ENCODE peak calls at places on chromosomes 5 and 9, in four cellular contexts. Q is sciatic nerve, A is fibroblast of gingiva, U is thoracic aorta. X is an unnamed sample.

GRCh38 chr5:96434201-96434645 is 1.2 kb upstream of the PCSK1 start:
- DNase-seq in Q (peak), A (peak), U (peak), X (peak)

GRCh38 chr5:172903790-172904189 is 55.4 kb upstream of the RPL26L1 start:
- DNase-seq in Q (no peak), A (peak), U (peak), X (no peak)

GRCh38 chr5:10565785-10566506 is 2.1 kb downstream of the ANKRD33B start:
- DNase-seq in Q (no peak), A (peak), U (no peak), X (no peak)

GRCh38 chr5:63958654-63959053 is 3.6 kb downstream of the HTR1A start:
- DNase-seq in Q (no peak), A (no peak), U (no peak), X (no peak)

GRCh38 chr9:83384214-83384613 is 154.0 kb downstream of the FRMD3 start:
- DNase-seq in Q (no peak), A (no peak), U (no peak), X (no peak)

GRCh38 chr5:5407924-5408323 is 14.6 kb upstream of the ICE1 start:
- DNase-seq in Q (no peak), A (no peak), U (no peak), X (no peak)

GRCh38 chr5:169157064-169157463 is 143.9 kb downstream of the SLIT3 start:
- DNase-seq in Q (no peak), A (no peak), U (no peak), X (no peak)

GRCh38 chr5:169893010-169893409 is 87.3 kb downstream of the INSYN2B start:
- DNase-seq in Q (no peak), A (peak), U (no peak), X (no peak)

GRCh38 chr9:137432687-137433348 is 8.3 kb downstream of the ENTPD8 start:
- DNase-seq in Q (no peak), A (no peak), U (no peak), X (no peak)

GRCh38 chr5:135337064-135337463 is 62.0 kb downstream of the MACROH2A1 start:
- DNase-seq in Q (no peak), A (peak), U (no peak), X (no peak)

GRCh38 chr9:92590386-92590785 is 54.6 kb upstream of the ECM2 start:
- DNase-seq in Q (peak), A (peak), U (no peak), X (peak)

GRCh38 chr9:134983094-134983493 is 65.4 kb upstream of the FCN1 start:
- DNase-seq in Q (peak), A (no peak), U (no peak), X (no peak)

GRCh38 chr5:143546394-143546793 is 142.9 kb upstream of the NR3C1 start:
- DNase-seq in Q (no peak), A (no peak), U (no peak), X (no peak)

GRCh38 chr9:28971881-28972280 is 1398.6 kb upstream of the C9orf72 start:
- DNase-seq in Q (no peak), A (no peak), U (no peak), X (no peak)

GRCh38 chr9:75891277-75892167 is 1.0 kb downstream of the PCSK5 start:
- DNase-seq in Q (peak), A (peak), U (no peak), X (no peak)

GRCh38 chr9:18480649-18481048 is 6.7 kb downstream of the ADAMTSL1 start:
- DNase-seq in Q (no peak), A (peak), U (no peak), X (no peak)

GRCh38 chr9:84828101-84828500 is 158.6 kb downstream of the NTRK2 start:
- DNase-seq in Q (no peak), A (no peak), U (no peak), X (no peak)

GRCh38 chr5:158351485-158352140 is 492.7 kb upstream of the CLINT1 start:
- DNase-seq in Q (no peak), A (no peak), U (no peak), X (no peak)

GRCh38 chr5:137114529-137114928 is 384.6 kb downstream of the SPOCK1 start:
- DNase-seq in Q (no peak), A (no peak), U (no peak), X (no peak)

GRCh38 chr5:171840701-171841522 is 55.3 kb downstream of the SMIM23 start:
- DNase-seq in Q (no peak), A (no peak), U (no peak), X (no peak)

GRCh38 chr5:141691286-141691866 is 9.3 kb upstream of the ARAP3 start:
- DNase-seq in Q (no peak), A (no peak), U (no peak), X (no peak)

GRCh38 chr5:160831801-160832200 is 20.2 kb downstream of the ATP10B start:
- DNase-seq in Q (no peak), A (no peak), U (no peak), X (peak)

X was measured in COLO829.